ENCODE peak calls at places on chromosomes 4 and X, in five cellular contexts. One of them, this sample, is unnamed.

GRCh38 chr4:101348367-101348827 is 1.1 kb upstream of the PPP3CA start:
- DNase-seq in thyroid gland: no peak
- DNase-seq in heart left ventricle: peak
- DNase-seq in stomach: peak
- DNase-seq in testis: peak
- DNase-seq in this sample: no peak

GRCh38 chr4:45284400-45285085 is 558.2 kb upstream of the GNPDA2 start:
- DNase-seq in thyroid gland: no peak
- DNase-seq in heart left ventricle: no peak
- DNase-seq in stomach: peak
- DNase-seq in testis: no peak
- DNase-seq in this sample: no peak

GRCh38 chrX:137290011-137290410 is 256.2 kb upstream of the GPR101 start:
- DNase-seq in thyroid gland: no peak
- DNase-seq in heart left ventricle: no peak
- DNase-seq in stomach: no peak
- DNase-seq in testis: no peak
- DNase-seq in this sample: no peak

GRCh38 chr4:78552398-78553396 is 1.1 kb downstream of the ANXA3 start:
- DNase-seq in thyroid gland: peak
- DNase-seq in heart left ventricle: no peak
- DNase-seq in stomach: no peak
- DNase-seq in testis: no peak
- DNase-seq in this sample: no peak

GRCh38 chr4:172830295-172830764 is 338.3 kb upstream of the GALNT7 start:
- DNase-seq in thyroid gland: no peak
- DNase-seq in heart left ventricle: no peak
- DNase-seq in stomach: no peak
- DNase-seq in testis: no peak
- DNase-seq in this sample: no peak

GRCh38 chr4:18593297-18594002 is 571.9 kb upstream of the LCORL start:
- DNase-seq in thyroid gland: peak
- DNase-seq in heart left ventricle: peak
- DNase-seq in stomach: peak
- DNase-seq in testis: peak
- DNase-seq in this sample: peak

GRCh38 chrX:129529685-129530281 is 6.5 kb upstream of the SMARCA1 start:
- DNase-seq in thyroid gland: peak
- DNase-seq in heart left ventricle: no peak
- DNase-seq in stomach: no peak
- DNase-seq in testis: no peak
- DNase-seq in this sample: no peak

GRCh38 chr4:105387466-105387865 is 86.4 kb downstream of the PPA2 start:
- DNase-seq in thyroid gland: no peak
- DNase-seq in heart left ventricle: no peak
- DNase-seq in stomach: no peak
- DNase-seq in testis: no peak
- DNase-seq in this sample: no peak

GRCh38 chrX:50638123-50638522 is 167.5 kb upstream of the DGKK start:
- DNase-seq in thyroid gland: peak
- DNase-seq in heart left ventricle: peak
- DNase-seq in stomach: no peak
- DNase-seq in testis: no peak
- DNase-seq in this sample: no peak

GRCh38 chrX:93585661-93586060 is 87.7 kb downstream of the NAP1L3 start:
- DNase-seq in thyroid gland: no peak
- DNase-seq in heart left ventricle: no peak
- DNase-seq in stomach: no peak
- DNase-seq in testis: no peak
- DNase-seq in this sample: no peak

GRCh38 chrX:131752493-131753198 is 208.8 kb downstream of the OR13H1 start:
- DNase-seq in thyroid gland: no peak
- DNase-seq in heart left ventricle: no peak
- DNase-seq in stomach: peak
- DNase-seq in testis: no peak
- DNase-seq in this sample: peak

GRCh38 chrX:22424141-22424915 is 151.6 kb downstream of the CBLL2 start:
- DNase-seq in thyroid gland: no peak
- DNase-seq in heart left ventricle: no peak
- DNase-seq in stomach: no peak
- DNase-seq in testis: no peak
- DNase-seq in this sample: no peak

GRCh38 chr4:2934077-2934812 is 29.0 kb downstream of the NOP14 start:
- DNase-seq in thyroid gland: peak
- DNase-seq in heart left ventricle: peak
- DNase-seq in stomach: peak
- DNase-seq in testis: peak
- DNase-seq in this sample: peak

GRCh38 chr4:2936773-2937145 is 26.4 kb downstream of the NOP14 start:
- DNase-seq in thyroid gland: no peak
- DNase-seq in heart left ventricle: no peak
- DNase-seq in stomach: no peak
- DNase-seq in testis: peak
- DNase-seq in this sample: peak

GRCh38 chr4:2934813-2935761 is 28.1 kb downstream of the NOP14 start:
- DNase-seq in thyroid gland: peak
- DNase-seq in heart left ventricle: peak
- DNase-seq in stomach: peak
- DNase-seq in testis: peak
- DNase-seq in this sample: peak

GRCh38 chr4:2937146-2937857 is 25.9 kb downstream of the NOP14 start:
- DNase-seq in thyroid gland: no peak
- DNase-seq in heart left ventricle: no peak
- DNase-seq in stomach: peak
- DNase-seq in testis: peak
- DNase-seq in this sample: peak

DNA sequence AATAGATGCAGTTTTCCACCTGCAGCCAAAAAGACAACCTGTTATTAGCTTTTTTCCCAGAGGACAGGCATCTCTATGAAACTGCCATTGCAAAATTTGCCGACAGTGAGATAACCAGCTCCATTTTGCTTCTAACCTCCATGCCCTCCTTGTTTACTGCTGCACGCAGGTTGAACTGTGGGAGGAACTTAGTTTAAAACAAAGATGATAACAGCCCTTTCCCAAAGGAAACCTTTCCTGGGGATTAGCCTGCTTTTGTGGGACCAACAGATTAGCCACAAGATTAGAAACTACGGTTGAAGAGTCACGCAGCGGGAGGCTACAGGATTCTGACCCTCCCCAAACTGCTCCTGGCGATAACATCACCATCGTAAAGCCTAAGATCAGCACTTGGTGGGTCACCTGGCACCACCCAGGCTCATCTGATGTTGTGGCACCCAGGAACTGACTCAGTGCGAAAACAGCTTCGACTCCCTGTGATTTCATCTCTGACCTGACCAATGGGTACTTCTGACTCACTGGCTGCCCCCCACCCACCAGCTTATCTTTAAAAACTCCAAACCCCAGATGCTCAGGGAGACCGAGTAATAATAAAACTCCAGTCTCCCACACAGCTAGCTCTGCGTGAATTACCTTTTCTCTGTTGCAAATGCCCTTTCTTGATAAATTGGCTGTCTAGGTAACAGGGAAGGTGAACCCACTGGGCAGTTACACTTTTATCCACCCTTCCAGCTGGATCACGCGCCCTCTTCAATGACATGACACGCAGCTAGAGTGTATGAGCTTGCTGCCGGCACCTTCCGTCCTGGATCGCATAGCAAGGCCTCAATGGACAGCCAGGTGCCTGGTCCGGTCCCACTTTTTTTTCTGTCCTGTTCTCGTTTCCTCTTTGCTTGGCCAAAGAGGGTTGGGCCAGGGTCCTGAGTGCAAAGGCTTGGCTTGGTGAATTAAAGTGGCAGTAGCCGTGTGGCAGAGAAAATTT is 27.2 kb downstream of the NOP14 start:
- DNase-seq in thyroid gland: no peak
- DNase-seq in heart left ventricle: no peak
- DNase-seq in stomach: peak
- DNase-seq in testis: peak
- DNase-seq in this sample: no peak
- TF ChIP-seq POLR2A in thyroid gland: no peak
- TF ChIP-seq POLR2A in heart left ventricle: no peak
- TF ChIP-seq POLR2A in stomach: no peak
- TF ChIP-seq POLR2A in testis: no peak
- TF ChIP-seq POLR2A in this sample: no peak

GRCh38 chrX:18042776-18043175 is 177.9 kb downstream of the BEND2 start:
- DNase-seq in thyroid gland: no peak
- DNase-seq in heart left ventricle: no peak
- DNase-seq in stomach: no peak
- DNase-seq in testis: no peak
- DNase-seq in this sample: no peak
- TF ChIP-seq POLR2A in thyroid gland: no peak
- TF ChIP-seq POLR2A in heart left ventricle: no peak
- TF ChIP-seq POLR2A in stomach: no peak
- TF ChIP-seq POLR2A in testis: no peak
- TF ChIP-seq POLR2A in this sample: no peak

GRCh38 chr4:180203349-180203748 is 2039.9 kb upstream of the TENM3 start:
- DNase-seq in thyroid gland: no peak
- DNase-seq in heart left ventricle: no peak
- DNase-seq in stomach: no peak
- DNase-seq in testis: no peak
- DNase-seq in this sample: no peak

DNA sequence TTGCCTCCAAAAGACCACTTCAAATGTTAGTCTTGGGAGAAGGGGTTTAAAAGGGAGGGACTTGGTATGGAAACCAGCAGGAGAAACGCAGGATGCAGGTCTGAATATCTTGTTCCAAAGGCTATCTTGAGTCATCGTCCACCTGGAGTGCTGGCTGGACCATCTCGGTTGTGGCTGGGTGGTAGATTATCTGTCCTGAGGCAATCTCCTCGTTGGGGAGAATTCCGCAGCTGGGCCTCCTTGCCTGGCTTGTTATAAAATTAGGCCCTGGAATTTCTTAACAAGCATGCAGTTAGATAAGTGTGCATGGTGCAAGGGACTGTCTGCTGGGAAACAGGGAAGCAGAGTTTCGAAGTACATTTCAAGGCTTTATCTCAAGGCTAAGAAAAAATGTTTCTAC is 2045.7 kb upstream of the TENM3 start:
- DNase-seq in thyroid gland: no peak
- DNase-seq in heart left ventricle: no peak
- DNase-seq in stomach: no peak
- DNase-seq in testis: peak
- DNase-seq in this sample: no peak
- TF ChIP-seq POLR2A in thyroid gland: no peak
- TF ChIP-seq POLR2A in heart left ventricle: no peak
- TF ChIP-seq POLR2A in stomach: no peak
- TF ChIP-seq POLR2A in testis: no peak
- TF ChIP-seq POLR2A in this sample: no peak

GRCh38 chrX:40177489-40177888 is 79.7 kb upstream of the BCOR start:
- DNase-seq in thyroid gland: no peak
- DNase-seq in heart left ventricle: no peak
- DNase-seq in stomach: no peak
- DNase-seq in testis: no peak
- DNase-seq in this sample: no peak
- TF ChIP-seq POLR2A in thyroid gland: no peak
- TF ChIP-seq POLR2A in heart left ventricle: no peak
- TF ChIP-seq POLR2A in stomach: no peak
- TF ChIP-seq POLR2A in testis: no peak
- TF ChIP-seq POLR2A in this sample: no peak

GRCh38 chr4:108635070-108635655 is 14.8 kb downstream of the RPL34 start:
- DNase-seq in thyroid gland: no peak
- DNase-seq in heart left ventricle: no peak
- DNase-seq in stomach: no peak
- DNase-seq in testis: no peak
- DNase-seq in this sample: no peak
- TF ChIP-seq POLR2A in thyroid gland: no peak
- TF ChIP-seq POLR2A in heart left ventricle: no peak
- TF ChIP-seq POLR2A in stomach: no peak
- TF ChIP-seq POLR2A in testis: no peak
- TF ChIP-seq POLR2A in this sample: no peak

GRCh38 chr4:661856-662761 is 12.0 kb downstream of the ATP5ME start:
- DNase-seq in thyroid gland: no peak
- DNase-seq in heart left ventricle: no peak
- DNase-seq in stomach: no peak
- DNase-seq in testis: no peak
- DNase-seq in this sample: peak

GRCh38 chr4:665381-665750 is 8.7 kb downstream of the ATP5ME start:
- DNase-seq in thyroid gland: peak
- DNase-seq in heart left ventricle: no peak
- DNase-seq in stomach: no peak
- DNase-seq in testis: no peak
- DNase-seq in this sample: peak

GRCh38 chr4:664713-665231 is 9.3 kb downstream of the ATP5ME start:
- DNase-seq in thyroid gland: no peak
- DNase-seq in heart left ventricle: no peak
- DNase-seq in stomach: no peak
- DNase-seq in testis: no peak
- DNase-seq in this sample: peak

GRCh38 chr4:663046-663437 is 11.0 kb downstream of the ATP5ME start:
- DNase-seq in thyroid gland: no peak
- DNase-seq in heart left ventricle: no peak
- DNase-seq in stomach: no peak
- DNase-seq in testis: no peak
- DNase-seq in this sample: no peak

GRCh38 chr4:663438-664428 is 10.3 kb downstream of the ATP5ME start:
- DNase-seq in thyroid gland: peak
- DNase-seq in heart left ventricle: peak
- DNase-seq in stomach: peak
- DNase-seq in testis: peak
- DNase-seq in this sample: peak
- TF ChIP-seq POLR2A in thyroid gland: peak
- TF ChIP-seq POLR2A in heart left ventricle: no peak
- TF ChIP-seq POLR2A in stomach: no peak
- TF ChIP-seq POLR2A in testis: no peak
- TF ChIP-seq POLR2A in this sample: no peak

GRCh38 chr4:80206111-80206510 is 8.8 kb downstream of the PRDM8 start:
- DNase-seq in thyroid gland: no peak
- DNase-seq in heart left ventricle: no peak
- DNase-seq in stomach: no peak
- DNase-seq in testis: no peak
- DNase-seq in this sample: no peak

GRCh38 chr4:80206541-80207171 is 9.4 kb downstream of the PRDM8 start:
- DNase-seq in thyroid gland: no peak
- DNase-seq in heart left ventricle: peak
- DNase-seq in stomach: no peak
- DNase-seq in testis: peak
- DNase-seq in this sample: no peak

GRCh38 chr4:80207664-80208063 is 10.4 kb downstream of the PRDM8 start:
- DNase-seq in thyroid gland: no peak
- DNase-seq in heart left ventricle: no peak
- DNase-seq in stomach: no peak
- DNase-seq in testis: no peak
- DNase-seq in this sample: no peak

GRCh38 chr4:80208606-80209005 is 11.3 kb downstream of the PRDM8 start:
- DNase-seq in thyroid gland: no peak
- DNase-seq in heart left ventricle: no peak
- DNase-seq in stomach: no peak
- DNase-seq in testis: no peak
- DNase-seq in this sample: no peak

DNA sequence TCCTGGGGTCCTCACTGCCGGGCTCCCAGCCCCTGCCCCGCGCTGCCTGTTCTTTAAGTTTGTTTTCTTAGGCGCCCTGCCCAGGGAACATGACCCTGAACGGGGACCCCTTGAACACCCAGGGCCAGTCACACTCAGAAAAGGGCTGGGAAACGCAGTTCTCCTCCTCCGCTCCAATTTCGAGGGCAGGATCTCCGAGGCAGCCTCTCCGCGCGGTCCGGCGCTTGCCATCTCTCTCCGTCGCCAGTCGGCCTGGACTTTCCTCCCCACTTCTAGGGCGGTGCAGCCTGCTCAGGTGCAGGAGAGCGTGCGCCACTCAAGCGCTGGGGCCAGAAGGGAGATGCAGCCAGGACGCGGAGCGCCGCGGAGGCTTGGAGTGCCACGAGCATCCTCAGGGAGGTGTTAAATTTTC is 9.9 kb downstream of the PRDM8 start:
- DNase-seq in thyroid gland: no peak
- DNase-seq in heart left ventricle: no peak
- DNase-seq in stomach: no peak
- DNase-seq in testis: no peak
- DNase-seq in this sample: no peak
- TF ChIP-seq POLR2A in thyroid gland: no peak
- TF ChIP-seq POLR2A in heart left ventricle: no peak
- TF ChIP-seq POLR2A in stomach: no peak
- TF ChIP-seq POLR2A in testis: no peak
- TF ChIP-seq POLR2A in this sample: no peak

This sample was measured in ovary.